ENCODE peak calls at places on chromosomes 13 and 19, in four cellular contexts. One of them, this sample, is unnamed.

GRCh38 chr13:49366841-49367240 is 77.0 kb downstream of the CAB39L start:
- DNase-seq in M059J: peak; percentile 32
- DNase-seq in KBM-7: no peak
- DNase-seq in sciatic nerve: no peak
- DNase-seq in this sample: no peak

GRCh38 chr13:97238883-97239282 is 16.8 kb downstream of the MBNL2 start:
- DNase-seq in M059J: no peak
- DNase-seq in KBM-7: no peak
- DNase-seq in sciatic nerve: no peak
- DNase-seq in this sample: no peak

GRCh38 chr19:13012690-13013608 is 17.7 kb downstream of the NFIX start:
- DNase-seq in M059J: peak; percentile 84
- DNase-seq in KBM-7: peak; percentile 66
- DNase-seq in sciatic nerve: peak; percentile 82
- DNase-seq in this sample: no peak

GRCh38 chr13:80744147-80744914 is 403.4 kb upstream of the SPRY2 start:
- DNase-seq in M059J: no peak
- DNase-seq in KBM-7: no peak
- DNase-seq in sciatic nerve: no peak
- DNase-seq in this sample: no peak

GRCh38 chr13:98877936-98878335 is 99.9 kb downstream of the DOCK9 start:
- DNase-seq in M059J: no peak
- DNase-seq in KBM-7: no peak
- DNase-seq in sciatic nerve: no peak
- DNase-seq in this sample: no peak

GRCh38 chr13:94228781-94229180 is 250.7 kb downstream of the DCT start:
- DNase-seq in M059J: no peak
- DNase-seq in KBM-7: no peak
- DNase-seq in sciatic nerve: no peak
- DNase-seq in this sample: no peak

GRCh38 chr19:40756502-40757110 is 5.6 kb downstream of the SNRPA start:
- DNase-seq in M059J: peak; percentile 83
- DNase-seq in KBM-7: peak; percentile 27
- DNase-seq in sciatic nerve: no peak
- DNase-seq in this sample: no peak

GRCh38 chr13:26480246-26480855 is 77.1 kb upstream of the WASF3 start:
- DNase-seq in M059J: no peak
- DNase-seq in KBM-7: no peak
- DNase-seq in sciatic nerve: no peak
- DNase-seq in this sample: no peak

GRCh38 chr19:3556978-3557460 is 367 bp downstream of the MFSD12 start:
- DNase-seq in M059J: peak; percentile 62
- DNase-seq in KBM-7: no peak
- DNase-seq in sciatic nerve: no peak
- DNase-seq in this sample: no peak

GRCh38 chr19:3480383-3481091 is at the start of gene SMIM24:
- DNase-seq in M059J: no peak
- DNase-seq in KBM-7: no peak
- DNase-seq in sciatic nerve: no peak
- DNase-seq in this sample: no peak

GRCh38 chr13:40388617-40389016 is 277.8 kb downstream of the FOXO1 start:
- DNase-seq in M059J: peak; percentile 82
- DNase-seq in KBM-7: peak; percentile 89
- DNase-seq in sciatic nerve: no peak
- DNase-seq in this sample: peak; percentile 82

GRCh38 chr19:4636151-4636717 is 3.1 kb upstream of the TNFAIP8L1 start:
- DNase-seq in M059J: peak; percentile 42
- DNase-seq in KBM-7: peak; percentile 73
- DNase-seq in sciatic nerve: peak; percentile 84
- DNase-seq in this sample: peak; percentile 55

GRCh38 chr13:50589139-50589538 is 254.4 kb downstream of the DLEU7 start:
- DNase-seq in M059J: peak; percentile 96
- DNase-seq in KBM-7: no peak
- DNase-seq in sciatic nerve: no peak
- DNase-seq in this sample: no peak

This sample was measured in NK-92 treated with Interleukin-12 subunit alpha and Interleukin-12 subunit beta, amount 100 ng/mL, for 24 hours.